ENCODE peak calls at places on chromosomes 12 and 14, in five cellular contexts. One of them, this sample, is unnamed.

GRCh38 chr14:60133487-60133886 is 31.7 kb downstream of the DHRS7 start:
- DNase-seq in heart left ventricle: no peak
- DNase-seq in activated CD4-positive, CD25-positive, alpha-beta regulatory T cell treated with anti-CD3 and anti-CD28 coated beads, Interleukin-2, amount 50 U/mL, for 72 hours: no peak
- DNase-seq in D341Med: no peak
- DNase-seq in GM18507: no peak
- DNase-seq in this sample: no peak

GRCh38 chr12:5083955-5084849 is 40.5 kb downstream of the KCNA5 start:
- DNase-seq in heart left ventricle: no peak
- DNase-seq in D341Med: peak
- DNase-seq in GM18507: peak
- DNase-seq in activated CD4-positive, CD25-positive, alpha-beta regulatory T cell treated with anti-CD3 and anti-CD28 coated beads, Interleukin-2, amount 50 U/mL, for 72 hours: no peak
- DNase-seq in this sample: peak

GRCh38 chr14:61567838-61568571 is 127.3 kb upstream of the HIF1A start:
- DNase-seq in heart left ventricle: no peak
- DNase-seq in D341Med: no peak
- DNase-seq in GM18507: no peak
- DNase-seq in activated CD4-positive, CD25-positive, alpha-beta regulatory T cell treated with anti-CD3 and anti-CD28 coated beads, Interleukin-2, amount 50 U/mL, for 72 hours: no peak
- DNase-seq in this sample: peak

GRCh38 chr12:64450711-64451486 is 1.0 kb upstream of the TBK1 start:
- DNase-seq in D341Med: peak
- DNase-seq in GM18507: no peak
- DNase-seq in activated CD4-positive, CD25-positive, alpha-beta regulatory T cell treated with anti-CD3 and anti-CD28 coated beads, Interleukin-2, amount 50 U/mL, for 72 hours: no peak
- DNase-seq in heart left ventricle: no peak
- DNase-seq in this sample: peak

GRCh38 chr12:90234455-90234854 is 525.8 kb upstream of the ATP2B1 start:
- DNase-seq in GM18507: no peak
- DNase-seq in D341Med: no peak
- DNase-seq in activated CD4-positive, CD25-positive, alpha-beta regulatory T cell treated with anti-CD3 and anti-CD28 coated beads, Interleukin-2, amount 50 U/mL, for 72 hours: no peak
- DNase-seq in heart left ventricle: no peak
- DNase-seq in this sample: no peak

GRCh38 chr12:77120156-77120555 is 54.8 kb upstream of the E2F7 start:
- DNase-seq in heart left ventricle: no peak
- DNase-seq in GM18507: no peak
- DNase-seq in activated CD4-positive, CD25-positive, alpha-beta regulatory T cell treated with anti-CD3 and anti-CD28 coated beads, Interleukin-2, amount 50 U/mL, for 72 hours: no peak
- DNase-seq in D341Med: no peak
- DNase-seq in this sample: no peak

GRCh38 chr14:96249016-96249415 is 7.0 kb upstream of the BDKRB1 start:
- DNase-seq in D341Med: no peak
- DNase-seq in GM18507: no peak
- DNase-seq in heart left ventricle: no peak
- DNase-seq in activated CD4-positive, CD25-positive, alpha-beta regulatory T cell treated with anti-CD3 and anti-CD28 coated beads, Interleukin-2, amount 50 U/mL, for 72 hours: no peak
- DNase-seq in this sample: no peak

GRCh38 chr14:95273041-95273978 is 46.4 kb downstream of the CLMN start:
- DNase-seq in heart left ventricle: no peak
- DNase-seq in GM18507: no peak
- DNase-seq in activated CD4-positive, CD25-positive, alpha-beta regulatory T cell treated with anti-CD3 and anti-CD28 coated beads, Interleukin-2, amount 50 U/mL, for 72 hours: no peak
- DNase-seq in D341Med: no peak
- DNase-seq in this sample: no peak

GRCh38 chr14:104582005-104582404 is 2.4 kb downstream of the C14orf180 start:
- DNase-seq in GM18507: no peak
- DNase-seq in D341Med: no peak
- DNase-seq in activated CD4-positive, CD25-positive, alpha-beta regulatory T cell treated with anti-CD3 and anti-CD28 coated beads, Interleukin-2, amount 50 U/mL, for 72 hours: no peak
- DNase-seq in heart left ventricle: peak
- DNase-seq in this sample: no peak

GRCh38 chr14:23513005-23513412 is 38.6 kb downstream of the ZFHX2 start:
- DNase-seq in GM18507: no peak
- DNase-seq in activated CD4-positive, CD25-positive, alpha-beta regulatory T cell treated with anti-CD3 and anti-CD28 coated beads, Interleukin-2, amount 50 U/mL, for 72 hours: no peak
- DNase-seq in heart left ventricle: no peak
- DNase-seq in D341Med: peak
- DNase-seq in this sample: no peak

GRCh38 chr14:88166616-88167015 is 156.5 kb downstream of the KCNK10 start:
- DNase-seq in GM18507: no peak
- DNase-seq in heart left ventricle: no peak
- DNase-seq in activated CD4-positive, CD25-positive, alpha-beta regulatory T cell treated with anti-CD3 and anti-CD28 coated beads, Interleukin-2, amount 50 U/mL, for 72 hours: no peak
- DNase-seq in D341Med: no peak
- DNase-seq in this sample: no peak

GRCh38 chr12:68007466-68007865 is 18.2 kb downstream of the IFNG-AS1 start:
- DNase-seq in heart left ventricle: no peak
- DNase-seq in GM18507: no peak
- DNase-seq in D341Med: no peak
- DNase-seq in activated CD4-positive, CD25-positive, alpha-beta regulatory T cell treated with anti-CD3 and anti-CD28 coated beads, Interleukin-2, amount 50 U/mL, for 72 hours: no peak
- DNase-seq in this sample: no peak

GRCh38 chr12:3463927-3464326 is 27.1 kb upstream of the PRMT8 start:
- DNase-seq in D341Med: no peak
- DNase-seq in heart left ventricle: no peak
- DNase-seq in activated CD4-positive, CD25-positive, alpha-beta regulatory T cell treated with anti-CD3 and anti-CD28 coated beads, Interleukin-2, amount 50 U/mL, for 72 hours: no peak
- DNase-seq in GM18507: no peak
- DNase-seq in this sample: no peak

GRCh38 chr14:51547260-51547659 is 104.5 kb upstream of the FRMD6 start:
- DNase-seq in activated CD4-positive, CD25-positive, alpha-beta regulatory T cell treated with anti-CD3 and anti-CD28 coated beads, Interleukin-2, amount 50 U/mL, for 72 hours: no peak
- DNase-seq in GM18507: no peak
- DNase-seq in heart left ventricle: no peak
- DNase-seq in D341Med: no peak
- DNase-seq in this sample: peak

GRCh38 chr14:76486251-76486743 is 110.4 kb downstream of the ESRRB start:
- DNase-seq in GM18507: no peak
- DNase-seq in D341Med: peak
- DNase-seq in activated CD4-positive, CD25-positive, alpha-beta regulatory T cell treated with anti-CD3 and anti-CD28 coated beads, Interleukin-2, amount 50 U/mL, for 72 hours: no peak
- DNase-seq in heart left ventricle: no peak
- DNase-seq in this sample: peak

GRCh38 chr12:130846386-130846785 is 7.3 kb upstream of the STX2 start:
- DNase-seq in heart left ventricle: no peak
- DNase-seq in activated CD4-positive, CD25-positive, alpha-beta regulatory T cell treated with anti-CD3 and anti-CD28 coated beads, Interleukin-2, amount 50 U/mL, for 72 hours: no peak
- DNase-seq in D341Med: no peak
- DNase-seq in GM18507: no peak
- DNase-seq in this sample: peak

This sample was measured in SK-N-DZ.